ENCODE peak calls at places on chromosomes 12 and 14, in five cellular contexts. P is iPS-NIHi11; F is AML-193; C is pancreas; X is stimulated activated CD8-positive, alpha-beta memory T cell treated with anti-CD3 and anti-CD28 coated beads, Interleukin-15, amount 100 ng/mL, for 1 hour. G is an unnamed sample.
A peak's percentile ranks its signal among the peaks of the same experiment; 100 is the strongest.

GRCh38 chr12:10097521-10097920 is 1.3 kb downstream of the CLEC1A start:
- DNase-seq in P (no peak), F (no peak), C (no peak), X (no peak), G (no peak)

GRCh38 chr14:65360144-65360784 is 52.3 kb upstream of the FUT8 start:
- DNase-seq in P (no peak), F (no peak), C (no peak), X (no peak), G (no peak)

GRCh38 chr12:56377310-56377988 is 14.8 kb upstream of the APOF start:
- DNase-seq in P (peak; percentile 19), F (no peak), C (no peak), X (no peak), G (peak; percentile 74)

GRCh38 chr12:6171409-6172015 is 28.7 kb upstream of the CD9 start:
- DNase-seq in P (no peak), F (no peak), C (no peak), X (no peak), G (no peak)

GRCh38 chr12:24198936-24199644 is 249.6 kb upstream of the SOX5 start:
- DNase-seq in P (no peak), F (no peak), C (no peak), X (no peak), G (no peak)

GRCh38 chr12:116123511-116124258 is 153.8 kb downstream of the MED13L start:
- DNase-seq in P (no peak), F (no peak), C (no peak), X (no peak), G (peak; percentile 65)

GRCh38 chr14:41875113-41875512 is 268.4 kb downstream of the LRFN5 start:
- DNase-seq in P (no peak), F (no peak), C (no peak), X (no peak), G (peak; percentile 10)

GRCh38 chr14:48430805-48431204 is 755.4 kb upstream of the MDGA2 start:
- DNase-seq in P (no peak), F (no peak), C (no peak), X (no peak), G (no peak)

GRCh38 chr12:52899338-52900035 is 5.4 kb downstream of the KRT8 start:
- DNase-seq in P (no peak), F (no peak), C (no peak), X (no peak), G (no peak)

GRCh38 chr12:64611430-64612286 is 1.4 kb downstream of the RASSF3 start:
- DNase-seq in P (peak; percentile 31), F (no peak), C (peak; percentile 79), X (no peak), G (no peak)

GRCh38 chr14:27056586-27056985 is 458.8 kb upstream of the NOVA1 start:
- DNase-seq in P (no peak), F (no peak), C (no peak), X (no peak), G (no peak)

GRCh38 chr12:53454710-53455109 is 2.8 kb downstream of the PCBP2 start:
- DNase-seq in P (no peak), F (no peak), C (no peak), X (no peak), G (peak; percentile 56)

GRCh38 chr12:32532951-32533350 is 133.6 kb downstream of the FGD4 start:
- DNase-seq in P (no peak), F (no peak), C (no peak), X (no peak), G (peak; percentile 25)

GRCh38 chr12:78392918-78393317 is 471.7 kb upstream of the SYT1 start:
- DNase-seq in P (no peak), F (no peak), C (no peak), X (no peak), G (no peak)

GRCh38 chr12:101941306-101942000 is 64.1 kb downstream of the DRAM1 start:
- DNase-seq in P (no peak), F (no peak), C (no peak), X (no peak), G (peak; percentile 14)

G was measured in mesendoderm.